ENCODE peak calls at places on chromosomes 7 and 10, in five cellular contexts. B is CD8-positive, alpha-beta T cell; I is astrocyte of the cerebellum; V is ovary; D is A549. Y is an unnamed sample.

GRCh38 chr10:84256510-84257342 is 11.9 kb downstream of the RGR start:
- DNase-seq in V (peak; percentile 26), B (peak; percentile 49), I (no peak), D (peak; percentile 44), Y (peak; percentile 32)

GRCh38 chr7:106247827-106248201 is 37.0 kb downstream of the NAMPT start:
- DNase-seq in I (no peak), B (no peak), D (no peak), V (no peak), Y (no peak)

GRCh38 chr10:32922164-32922563 is 35.9 kb downstream of the ITGB1 start:
- DNase-seq in I (no peak), B (no peak), V (no peak), D (no peak), Y (no peak)

GRCh38 chr7:123757095-123757494 is 8.3 kb upstream of the WASL start:
- DNase-seq in D (no peak), I (no peak), V (no peak), B (no peak), Y (no peak)

GRCh38 chr7:151178831-151179230 is 8.2 kb downstream of the ASB10 start:
- DNase-seq in V (no peak), D (no peak), B (no peak), I (no peak), Y (no peak)

GRCh38 chr7:73900286-73900685 is 39.3 kb downstream of the TMEM270 start:
- DNase-seq in V (no peak), D (no peak), I (no peak), B (no peak), Y (no peak)

GRCh38 chr7:73920406-73921134 is 59.6 kb downstream of the TMEM270 start:
- DNase-seq in I (no peak), D (no peak), V (no peak), B (no peak), Y (no peak)

GRCh38 chr7:143975617-143976016 is 21.0 kb downstream of the OR2F1 start:
- DNase-seq in V (no peak), D (peak; percentile 9), B (no peak), I (no peak), Y (peak; percentile 2)

GRCh38 chr10:102581401-102581800 is 62.9 kb upstream of the TRIM8 start:
- DNase-seq in D (no peak), V (no peak), I (no peak), B (no peak), Y (no peak)

GRCh38 chr10:33799281-33799943 is 464.9 kb upstream of the NRP1 start:
- DNase-seq in V (no peak), D (no peak), I (no peak), B (no peak), Y (no peak)

GRCh38 chr10:1309969-1310789 is 254.0 kb downstream of the WDR37 start:
- DNase-seq in I (no peak), V (no peak), D (no peak), B (no peak), Y (no peak)

GRCh38 chr10:84308481-84309304 is 19.7 kb upstream of the CCSER2 start:
- DNase-seq in V (no peak), D (no peak), B (peak; percentile 34), I (peak; percentile 76), Y (peak; percentile 83)

GRCh38 chr10:11586170-11586569 is 25.3 kb downstream of the USP6NL start:
- DNase-seq in I (no peak), B (no peak), V (no peak), D (no peak), Y (no peak)

GRCh38 chr10:102247724-102248123 is 2.4 kb downstream of the GBF1 start:
- DNase-seq in D (no peak), B (no peak), I (no peak), V (no peak), Y (no peak)

GRCh38 chr10:99698504-99699080 is 33.3 kb downstream of the COX15 start:
- DNase-seq in V (no peak), I (no peak), D (no peak), B (no peak), Y (no peak)

GRCh38 chr7:51307811-51308737 is 8.5 kb downstream of the COBL start:
- DNase-seq in V (no peak), B (no peak), I (no peak), D (no peak), Y (no peak)

DNA sequence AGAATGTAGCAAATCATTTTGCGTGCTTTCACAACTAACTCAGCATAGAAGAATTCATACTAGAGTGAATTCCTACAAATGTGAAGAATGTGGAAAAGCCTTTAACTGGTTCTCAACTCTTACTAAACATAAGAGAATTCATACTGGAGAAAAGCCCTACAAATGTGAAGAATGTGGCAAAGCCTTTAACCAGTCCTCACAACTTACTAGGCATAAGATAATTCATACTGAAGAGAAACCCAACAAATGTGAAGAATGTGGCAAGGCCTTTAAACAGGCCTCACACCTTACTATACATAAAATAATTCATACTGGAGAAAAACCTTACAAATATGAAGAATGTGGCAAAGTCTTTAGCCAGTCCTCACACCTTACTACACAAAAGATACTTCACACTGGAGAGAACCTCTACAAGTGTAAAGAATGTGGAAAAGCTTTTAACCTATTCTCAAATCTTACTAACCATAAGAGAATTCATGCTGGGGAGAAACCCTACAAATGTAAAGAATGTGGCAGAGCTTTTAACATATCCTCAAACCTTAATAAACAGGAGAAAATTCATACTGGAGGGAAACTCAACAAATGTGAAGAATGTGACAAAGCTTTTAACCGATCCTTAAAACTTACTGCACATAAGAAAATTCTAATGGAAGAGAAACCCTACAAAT is 40.8 kb downstream of the ZNF107 start:
- DNase-seq in D (no peak), I (no peak), V (no peak), B (no peak), Y (no peak)
- H3K4me3 ChIP-seq in D (no peak overlapping the region), I (no peak overlapping the region), V (no peak overlapping the region), B (peak overlapping the region; percentile 22), Y (no peak overlapping the region)

DNA sequence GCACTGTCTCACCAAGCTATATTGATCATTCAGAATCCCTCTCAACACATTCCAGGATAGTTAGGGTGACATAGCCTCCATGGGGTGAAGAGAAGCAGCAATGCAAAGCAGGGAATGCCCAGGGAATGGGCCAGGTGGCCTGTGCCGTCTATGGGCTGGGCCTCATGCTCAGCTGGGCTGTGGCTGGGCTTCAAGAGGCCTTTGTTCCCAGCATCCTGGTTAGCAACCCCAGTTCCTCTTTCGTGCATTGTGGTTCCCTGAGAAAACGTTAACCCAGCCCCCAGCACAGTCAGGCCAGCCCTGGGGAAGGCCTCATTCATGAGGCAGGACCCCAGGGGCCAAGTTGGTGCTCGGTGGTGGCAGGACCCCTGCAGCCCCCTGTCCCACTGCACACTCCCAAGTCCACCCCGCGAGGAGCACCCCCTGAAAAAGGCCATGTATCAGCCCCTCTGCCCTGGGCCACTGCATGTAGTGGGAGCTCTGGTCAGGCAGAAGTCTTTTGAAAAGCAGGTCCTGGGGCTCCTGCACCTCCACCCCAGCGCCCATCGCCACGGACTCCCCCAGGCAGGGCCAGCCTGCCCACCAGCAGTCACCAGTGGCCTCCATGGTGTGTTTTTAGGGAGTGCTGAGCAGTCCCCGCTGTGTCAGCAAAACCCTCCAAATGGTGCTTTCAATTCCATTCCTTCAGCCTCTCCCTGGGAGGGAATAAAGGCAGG is 25.4 kb downstream of the VSIR start:
- DNase-seq in V (no peak), D (no peak), I (no peak), B (no peak), Y (peak; percentile 71)
- H3K4me3 ChIP-seq in V (no peak overlapping the region), D (no peak overlapping the region), I (no peak overlapping the region), B (peak overlapping the region; percentile 27), Y (peak overlapping the region; percentile 25)

DNA sequence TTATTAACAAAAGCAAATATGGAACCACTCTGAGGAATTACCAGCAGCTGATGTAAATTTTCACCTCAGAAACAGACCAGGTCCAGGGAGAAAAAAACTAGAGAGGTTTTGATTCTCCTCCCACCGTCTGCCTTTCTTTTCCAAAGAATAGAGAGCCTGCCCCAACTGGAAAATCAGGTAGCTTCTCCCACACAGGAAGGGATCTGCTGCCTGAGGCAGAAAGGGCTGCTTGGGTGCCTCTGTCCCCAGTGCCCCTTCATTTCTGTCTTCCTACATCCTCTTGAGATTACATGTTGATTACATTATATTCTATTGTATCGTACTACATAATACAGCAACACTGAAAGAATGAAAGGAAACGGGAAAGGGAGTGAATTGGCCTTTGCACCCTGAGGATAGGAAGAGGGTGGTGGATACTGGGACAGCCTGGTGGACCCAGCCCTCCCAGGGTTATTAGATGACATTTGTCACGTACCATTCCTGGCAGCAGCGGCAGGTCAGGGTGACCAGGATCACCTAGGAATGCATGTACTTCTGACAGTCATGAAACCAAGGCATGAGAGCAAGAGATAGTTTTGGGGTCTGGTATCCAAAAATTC is 8.9 kb downstream of the ST8SIA6 start:
- DNase-seq in D (no peak), I (no peak), B (no peak), V (no peak), Y (no peak)
- H3K4me3 ChIP-seq in D (no peak overlapping the region), I (no peak overlapping the region), B (no peak overlapping the region), V (no peak overlapping the region), Y (no peak overlapping the region)

DNA sequence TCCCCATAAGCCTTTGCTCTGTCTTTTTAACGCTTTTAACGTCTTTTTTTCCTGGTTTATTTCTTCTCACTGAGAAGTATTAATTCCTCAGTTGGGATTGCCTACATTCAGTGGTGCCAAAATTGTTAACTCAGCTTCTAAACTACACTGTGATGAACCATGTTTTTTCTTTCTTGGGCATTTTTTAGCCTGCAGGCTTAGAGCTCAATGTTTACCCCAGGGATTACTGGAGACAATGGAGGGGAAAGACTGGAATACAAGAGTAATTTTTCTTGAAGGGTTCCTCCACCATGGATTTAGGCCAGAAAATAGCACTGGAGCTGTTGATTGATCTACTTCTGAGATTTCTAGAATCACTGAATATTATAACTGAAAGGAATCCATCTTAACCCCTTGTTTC is 19.8 kb downstream of the STAMBPL1 start:
- DNase-seq in I (no peak), B (no peak), D (no peak), V (no peak), Y (no peak)
- H3K4me3 ChIP-seq in I (no peak overlapping the region), B (no peak overlapping the region), D (no peak overlapping the region), V (no peak overlapping the region), Y (no peak overlapping the region)

Y was measured in Jurkat, Clone E6-1.